ENCODE peak calls at places on chromosome 5, in four cellular contexts. W, U, E and K are unnamed samples.

GRCh38 chr5:34555699-34556513 is 100.2 kb upstream of the RAI14 start:
- DNase-seq in U (no peak), W (no peak), E (no peak), K (no peak)

GRCh38 chr5:66617223-66617861 is 21.1 kb downstream of the MAST4 start:
- DNase-seq in W (peak; percentile 31), E (no peak), U (no peak), K (no peak)

GRCh38 chr5:133825631-133826289 is 142.7 kb downstream of the C5orf15 start:
- DNase-seq in E (peak; percentile 49), W (peak; percentile 66), U (no peak), K (peak; percentile 58)

GRCh38 chr5:164555809-164556208 is 1050.4 kb downstream of the MAT2B start:
- DNase-seq in W (no peak), E (no peak), U (no peak), K (no peak)

GRCh38 chr5:178356459-178356872 is 123.9 kb upstream of the PHYKPL start:
- DNase-seq in U (no peak), W (no peak), E (no peak), K (no peak)

GRCh38 chr5:146541956-146542849 is 26.2 kb upstream of the GPR151 start:
- DNase-seq in E (peak; percentile 85), U (no peak), W (peak; percentile 28), K (peak; percentile 67)

GRCh38 chr5:174935854-174936474 is 211.6 kb downstream of the MSX2 start:
- DNase-seq in E (peak; percentile 67), W (no peak), U (no peak), K (no peak)

GRCh38 chr5:113678924-113679575 is 165.6 kb downstream of the YTHDC2 start:
- DNase-seq in U (no peak), W (no peak), E (peak; percentile 14), K (no peak)

GRCh38 chr5:150507283-150508020 is 479 bp upstream of the NDST1 start:
- DNase-seq in W (no peak), E (peak; percentile 58), U (no peak), K (no peak)

GRCh38 chr5:65871182-65871581 is 55.2 kb upstream of the ERBIN start:
- DNase-seq in E (no peak), W (no peak), U (no peak), K (no peak)

GRCh38 chr5:38373733-38374132 is 115.4 kb downstream of the EGFLAM start:
- DNase-seq in E (no peak), W (no peak), U (no peak), K (no peak)

GRCh38 chr5:139141841-139142240 is 56.3 kb downstream of the SIL1 start:
- DNase-seq in W (no peak), E (peak; percentile 92), U (no peak), K (peak; percentile 84)

GRCh38 chr5:175572922-175573321 is 84.9 kb upstream of the HRH2 start:
- DNase-seq in W (no peak), E (no peak), U (no peak), K (no peak)

GRCh38 chr5:114325552-114325951 is 36.3 kb upstream of the KCNN2 start:
- DNase-seq in W (no peak), U (no peak), E (peak; percentile 13), K (no peak)

GRCh38 chr5:84680908-84681307 is 296.2 kb upstream of the EDIL3 start:
- DNase-seq in W (no peak), E (no peak), U (no peak), K (no peak)

GRCh38 chr5:83294246-83294645 is 177.3 kb upstream of the VCAN start:
- DNase-seq in W (no peak), E (no peak), U (no peak), K (no peak)

GRCh38 chr5:68478306-68479091 is 262.9 kb downstream of the PIK3R1 start:
- DNase-seq in E (no peak), W (no peak), U (no peak), K (no peak)

GRCh38 chr5:114101153-114101552 is 260.7 kb upstream of the KCNN2 start:
- DNase-seq in W (no peak), E (peak; percentile 48), U (no peak), K (no peak)

GRCh38 chr5:153959134-153959957 is 79.4 kb downstream of the FAM114A2 start:
- DNase-seq in U (no peak), E (no peak), W (no peak), K (no peak)

GRCh38 chr5:35316611-35317307 is 86.5 kb upstream of the PRLR start:
- DNase-seq in W (no peak), E (no peak), U (no peak), K (no peak)

GRCh38 chr5:107104040-107104773 is 566.5 kb downstream of the EFNA5 start:
- DNase-seq in U (no peak), E (no peak), W (no peak), K (no peak)

GRCh38 chr5:94618029-94618492 is 343 bp downstream of the KIAA0825 start:
- DNase-seq in W (no peak), U (peak; percentile 24), E (peak; percentile 84), K (peak; percentile 74)

GRCh38 chr5:36710039-36710438 is 103.6 kb downstream of the SLC1A3 start:
- DNase-seq in W (no peak), U (no peak), E (no peak), K (no peak)

GRCh38 chr5:124677376-124677998 is 69.0 kb downstream of the ZNF608 start:
- DNase-seq in U (no peak), W (no peak), E (peak; percentile 35), K (no peak)

GRCh38 chr5:79235222-79235577 is 731 bp upstream of the JMY start:
- DNase-seq in E (no peak), U (no peak), W (peak; percentile 48), K (no peak)

GRCh38 chr5:134649163-134649916 is 755 bp downstream of the SEC24A start:
- DNase-seq in E (peak; percentile 47), W (no peak), U (no peak), K (no peak)

GRCh38 chr5:13866792-13867191 is 77.7 kb downstream of the DNAH5 start:
- DNase-seq in U (no peak), E (peak; percentile 28), W (no peak), K (no peak)

GRCh38 chr5:1315018-1315708 is 20.3 kb upstream of the TERT start:
- DNase-seq in E (no peak), U (no peak), W (no peak), K (peak; percentile 53)

GRCh38 chr5:29309359-29309758 is 1884.1 kb upstream of the CDH6 start:
- DNase-seq in U (no peak), W (no peak), E (no peak), K (no peak)

GRCh38 chr5:84430079-84430478 is 45.4 kb upstream of the EDIL3 start:
- DNase-seq in U (no peak), W (no peak), E (no peak), K (no peak)